ENCODE peak calls at places on chromosomes 1 and 21, in nine cellular contexts. One of them, this sample, is unnamed.

GRCh38 chr1:74356493-74356892 is 121.3 kb downstream of the TNNI3K start:
- DNase-seq in psoas muscle: no peak
- DNase-seq in HL-60: no peak
- DNase-seq in WTC11: no peak
- DNase-seq in AG09319: no peak
- DNase-seq in K562: no peak
- DNase-seq in ascending aorta: no peak
- DNase-seq in prostate gland: no peak
- DNase-seq in cardiac muscle cell: no peak
- DNase-seq in this sample: no peak

GRCh38 chr1:150022357-150022756 is 11.8 kb upstream of the OTUD7B start:
- DNase-seq in psoas muscle: no peak
- DNase-seq in HL-60: no peak
- DNase-seq in WTC11: peak
- DNase-seq in AG09319: no peak
- DNase-seq in K562: no peak
- DNase-seq in ascending aorta: no peak
- DNase-seq in prostate gland: no peak
- DNase-seq in cardiac muscle cell: no peak
- DNase-seq in this sample: no peak

GRCh38 chr1:239545466-239545865 is 159.1 kb downstream of the CHRM3 start:
- DNase-seq in psoas muscle: no peak
- DNase-seq in HL-60: no peak
- DNase-seq in WTC11: no peak
- DNase-seq in AG09319: no peak
- DNase-seq in K562: no peak
- DNase-seq in ascending aorta: no peak
- DNase-seq in prostate gland: no peak
- DNase-seq in cardiac muscle cell: no peak
- DNase-seq in this sample: no peak

GRCh38 chr1:229186373-229187056 is 84.4 kb upstream of the RAB4A start:
- DNase-seq in psoas muscle: no peak
- DNase-seq in HL-60: no peak
- DNase-seq in WTC11: no peak
- DNase-seq in AG09319: no peak
- DNase-seq in K562: no peak
- DNase-seq in ascending aorta: no peak
- DNase-seq in prostate gland: no peak
- DNase-seq in cardiac muscle cell: no peak
- DNase-seq in this sample: peak

GRCh38 chr1:218705391-218705790 is 360.3 kb downstream of the TGFB2 start:
- DNase-seq in psoas muscle: no peak
- DNase-seq in HL-60: no peak
- DNase-seq in WTC11: no peak
- DNase-seq in AG09319: no peak
- DNase-seq in K562: no peak
- DNase-seq in ascending aorta: no peak
- DNase-seq in prostate gland: no peak
- DNase-seq in cardiac muscle cell: no peak
- DNase-seq in this sample: no peak

GRCh38 chr1:21763694-21764419 is 19.1 kb downstream of the USP48 start:
- DNase-seq in psoas muscle: no peak
- DNase-seq in HL-60: no peak
- DNase-seq in WTC11: no peak
- DNase-seq in AG09319: no peak
- DNase-seq in K562: no peak
- DNase-seq in ascending aorta: no peak
- DNase-seq in prostate gland: no peak
- DNase-seq in cardiac muscle cell: no peak
- DNase-seq in this sample: no peak

GRCh38 chr1:162230096-162230495 is 146.6 kb downstream of the SPATA46 start:
- DNase-seq in psoas muscle: no peak
- DNase-seq in HL-60: no peak
- DNase-seq in WTC11: peak
- DNase-seq in AG09319: no peak
- DNase-seq in K562: no peak
- DNase-seq in ascending aorta: no peak
- DNase-seq in prostate gland: peak
- DNase-seq in cardiac muscle cell: peak
- DNase-seq in this sample: no peak

GRCh38 chr1:154883919-154884867 is 14.1 kb upstream of the KCNN3 start:
- DNase-seq in psoas muscle: no peak
- DNase-seq in HL-60: no peak
- DNase-seq in WTC11: no peak
- DNase-seq in AG09319: no peak
- DNase-seq in K562: peak
- DNase-seq in ascending aorta: no peak
- DNase-seq in prostate gland: no peak
- DNase-seq in cardiac muscle cell: no peak
- DNase-seq in this sample: no peak

GRCh38 chr1:223617671-223618070 is 47.8 kb downstream of the CAPN8 start:
- DNase-seq in psoas muscle: no peak
- DNase-seq in HL-60: no peak
- DNase-seq in WTC11: no peak
- DNase-seq in AG09319: no peak
- DNase-seq in K562: no peak
- DNase-seq in ascending aorta: no peak
- DNase-seq in prostate gland: no peak
- DNase-seq in cardiac muscle cell: no peak
- DNase-seq in this sample: no peak

DNA sequence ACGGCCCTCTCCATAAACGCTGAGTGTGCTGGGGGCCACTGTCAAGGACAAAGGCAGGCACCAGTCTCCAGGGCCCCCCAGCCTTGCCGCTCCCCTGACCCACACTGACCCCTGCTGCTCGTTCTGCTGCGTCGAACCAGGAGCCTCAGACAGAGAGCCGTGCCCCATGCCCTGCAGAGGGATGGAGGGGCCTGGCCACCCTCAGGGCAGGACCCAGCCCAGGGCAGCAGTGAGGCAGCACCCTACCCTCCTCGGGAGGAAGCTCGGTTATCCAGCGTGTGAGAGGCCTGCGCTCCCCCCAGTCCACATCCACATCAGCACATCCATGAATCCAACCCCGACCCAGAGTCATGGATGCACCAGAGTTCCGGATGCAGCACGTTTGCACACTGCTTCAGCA is 15.1 kb downstream of the WDR4 start:
- DNase-seq in psoas muscle: no peak
- DNase-seq in HL-60: no peak
- DNase-seq in WTC11: no peak
- DNase-seq in AG09319: no peak
- DNase-seq in K562: no peak
- DNase-seq in ascending aorta: no peak
- DNase-seq in prostate gland: no peak
- DNase-seq in cardiac muscle cell: no peak
- DNase-seq in this sample: no peak
- TF ChIP-seq CTCF in psoas muscle: no peak
- TF ChIP-seq CTCF in HL-60: no peak
- TF ChIP-seq CTCF in WTC11: no peak
- TF ChIP-seq CTCF in AG09319: no peak
- TF ChIP-seq CTCF in K562: no peak
- TF ChIP-seq CTCF in ascending aorta: no peak
- TF ChIP-seq CTCF in prostate gland: no peak
- TF ChIP-seq CTCF in cardiac muscle cell: no peak
- TF ChIP-seq CTCF in this sample: no peak

GRCh38 chr1:58815069-58815679 is 31.3 kb upstream of the JUN start:
- DNase-seq in psoas muscle: peak
- DNase-seq in HL-60: peak
- DNase-seq in WTC11: peak
- DNase-seq in AG09319: peak
- DNase-seq in K562: peak
- DNase-seq in ascending aorta: peak
- DNase-seq in prostate gland: peak
- DNase-seq in cardiac muscle cell: no peak
- DNase-seq in this sample: peak

GRCh38 chr1:58816747-58817221 is 32.9 kb upstream of the JUN start:
- DNase-seq in psoas muscle: no peak
- DNase-seq in HL-60: no peak
- DNase-seq in WTC11: no peak
- DNase-seq in AG09319: no peak
- DNase-seq in K562: no peak
- DNase-seq in ascending aorta: no peak
- DNase-seq in prostate gland: no peak
- DNase-seq in cardiac muscle cell: no peak
- DNase-seq in this sample: no peak

GRCh38 chr1:58815680-58816071 is 31.8 kb upstream of the JUN start:
- DNase-seq in psoas muscle: no peak
- DNase-seq in HL-60: no peak
- DNase-seq in WTC11: no peak
- DNase-seq in AG09319: no peak
- DNase-seq in K562: peak
- DNase-seq in ascending aorta: no peak
- DNase-seq in prostate gland: peak
- DNase-seq in cardiac muscle cell: no peak
- DNase-seq in this sample: peak

GRCh38 chr1:58814251-58815068 is 30.6 kb upstream of the JUN start:
- DNase-seq in psoas muscle: peak
- DNase-seq in HL-60: no peak
- DNase-seq in WTC11: peak
- DNase-seq in AG09319: no peak
- DNase-seq in K562: no peak
- DNase-seq in ascending aorta: no peak
- DNase-seq in prostate gland: peak
- DNase-seq in cardiac muscle cell: no peak
- DNase-seq in this sample: peak

DNA sequence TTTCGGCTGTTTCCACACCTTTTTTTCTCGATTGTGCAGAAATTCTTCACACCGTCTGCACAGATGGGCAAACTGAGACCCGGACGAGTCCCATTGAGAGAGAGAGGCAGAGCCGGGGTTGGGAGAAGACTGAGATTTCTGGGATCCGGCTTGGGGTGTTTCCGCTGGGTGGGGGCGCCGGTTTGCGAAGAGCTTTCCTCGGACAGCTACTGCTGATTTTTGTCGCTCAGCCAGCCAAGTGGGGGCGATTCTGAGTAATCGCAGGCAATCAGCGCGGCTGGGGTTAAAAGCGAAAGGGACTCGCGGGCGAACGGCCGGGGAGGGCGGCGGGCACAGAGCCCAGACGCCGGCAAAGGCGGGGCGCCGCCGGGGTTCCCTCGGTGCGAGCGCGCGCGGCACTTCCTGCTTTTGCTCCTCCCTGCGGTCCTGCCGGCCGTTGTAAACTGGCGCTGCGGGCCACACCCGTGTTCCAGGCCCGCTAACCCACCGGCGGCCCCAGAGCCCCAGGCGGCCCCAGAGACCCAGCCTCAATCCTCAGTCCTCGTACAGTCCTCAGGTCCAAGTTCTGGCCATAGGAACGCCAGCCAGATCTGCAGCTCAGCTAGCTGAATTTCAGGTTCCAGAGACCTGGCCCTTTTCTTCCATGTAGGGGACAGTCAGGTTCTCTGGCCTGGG is 32.4 kb upstream of the JUN start:
- DNase-seq in psoas muscle: peak
- DNase-seq in HL-60: no peak
- DNase-seq in WTC11: peak
- DNase-seq in AG09319: peak
- DNase-seq in K562: peak
- DNase-seq in ascending aorta: peak
- DNase-seq in prostate gland: peak
- DNase-seq in cardiac muscle cell: peak
- DNase-seq in this sample: peak
- TF ChIP-seq CTCF in psoas muscle: no peak
- TF ChIP-seq CTCF in HL-60: no peak
- TF ChIP-seq CTCF in WTC11: no peak
- TF ChIP-seq CTCF in AG09319: peak
- TF ChIP-seq CTCF in K562: peak
- TF ChIP-seq CTCF in ascending aorta: no peak
- TF ChIP-seq CTCF in prostate gland: peak
- TF ChIP-seq CTCF in cardiac muscle cell: no peak
- TF ChIP-seq CTCF in this sample: peak

DNA sequence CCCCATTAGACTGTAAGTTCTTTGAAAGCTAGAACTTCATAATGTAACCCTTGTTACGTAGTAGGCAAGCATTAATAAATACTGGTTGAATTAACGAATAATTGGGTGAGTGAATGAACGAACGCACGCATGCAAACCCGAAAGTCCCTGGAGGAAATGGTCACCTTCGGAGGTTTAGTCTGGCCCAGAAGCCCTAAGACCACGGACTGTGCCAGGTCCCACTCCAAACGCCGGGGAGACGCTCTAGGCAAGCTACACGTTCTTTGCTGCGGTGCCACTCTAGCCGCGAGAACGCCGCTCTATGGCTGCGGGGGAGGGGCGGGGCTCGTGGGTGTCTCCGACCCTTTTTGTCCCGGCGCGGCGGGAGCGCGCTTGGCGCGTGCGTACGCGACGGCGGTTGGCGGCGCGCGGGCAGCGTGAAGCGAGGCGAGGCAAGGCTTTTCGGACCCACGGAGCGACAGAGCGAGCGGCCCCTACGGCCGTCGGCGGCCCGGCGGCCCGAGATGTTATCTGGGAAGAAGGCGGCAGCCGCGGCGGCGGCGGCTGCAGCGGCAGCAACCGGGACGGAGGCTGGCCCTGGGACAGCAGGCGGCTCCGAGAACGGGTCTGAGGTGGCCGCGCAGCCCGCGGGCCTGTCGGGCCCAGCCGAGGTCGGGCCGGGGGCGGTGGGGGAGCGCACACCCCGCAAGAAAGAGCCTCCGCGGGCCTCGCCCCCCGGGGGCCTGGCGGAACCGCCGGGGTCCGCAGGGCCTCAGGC is at the start of gene KDM1A:
- DNase-seq in psoas muscle: peak
- DNase-seq in HL-60: peak
- DNase-seq in WTC11: peak
- DNase-seq in AG09319: peak
- DNase-seq in K562: peak
- DNase-seq in ascending aorta: peak
- DNase-seq in prostate gland: peak
- DNase-seq in cardiac muscle cell: peak
- DNase-seq in this sample: peak
- TF ChIP-seq CTCF in psoas muscle: peak
- TF ChIP-seq CTCF in HL-60: no peak
- TF ChIP-seq CTCF in WTC11: no peak
- TF ChIP-seq CTCF in AG09319: peak
- TF ChIP-seq CTCF in K562: peak
- TF ChIP-seq CTCF in ascending aorta: no peak
- TF ChIP-seq CTCF in prostate gland: peak
- TF ChIP-seq CTCF in cardiac muscle cell: peak
- TF ChIP-seq CTCF in this sample: peak

GRCh38 chr1:67298762-67299161 is 8.9 kb upstream of the IL12RB2 start:
- DNase-seq in psoas muscle: no peak
- DNase-seq in HL-60: no peak
- DNase-seq in WTC11: no peak
- DNase-seq in AG09319: no peak
- DNase-seq in K562: no peak
- DNase-seq in ascending aorta: no peak
- DNase-seq in prostate gland: no peak
- DNase-seq in cardiac muscle cell: no peak
- DNase-seq in this sample: no peak
- TF ChIP-seq CTCF in psoas muscle: no peak
- TF ChIP-seq CTCF in HL-60: no peak
- TF ChIP-seq CTCF in WTC11: no peak
- TF ChIP-seq CTCF in AG09319: no peak
- TF ChIP-seq CTCF in K562: no peak
- TF ChIP-seq CTCF in ascending aorta: no peak
- TF ChIP-seq CTCF in prostate gland: no peak
- TF ChIP-seq CTCF in cardiac muscle cell: no peak
- TF ChIP-seq CTCF in this sample: no peak

GRCh38 chr1:5994713-5995621 is 2.7 kb upstream of the NPHP4 start:
- DNase-seq in psoas muscle: peak
- DNase-seq in HL-60: no peak
- DNase-seq in WTC11: no peak
- DNase-seq in AG09319: no peak
- DNase-seq in K562: no peak
- DNase-seq in ascending aorta: no peak
- DNase-seq in prostate gland: no peak
- DNase-seq in cardiac muscle cell: no peak
- DNase-seq in this sample: peak
- TF ChIP-seq CTCF in psoas muscle: no peak
- TF ChIP-seq CTCF in HL-60: no peak
- TF ChIP-seq CTCF in WTC11: no peak
- TF ChIP-seq CTCF in AG09319: no peak
- TF ChIP-seq CTCF in K562: no peak
- TF ChIP-seq CTCF in ascending aorta: no peak
- TF ChIP-seq CTCF in prostate gland: no peak
- TF ChIP-seq CTCF in cardiac muscle cell: no peak
- TF ChIP-seq CTCF in this sample: peak